ENCODE peak calls at places on chromosome 15, in five cellular contexts. O, L, X, C and N are unnamed samples.

GRCh38 chr15:58185439-58185838 is 47.3 kb downstream of the AQP9 start:
- DNase-seq in O (no peak), L (no peak), X (no peak), C (no peak), N (no peak)

GRCh38 chr15:70555713-70556112 is 207.6 kb downstream of the UACA start:
- DNase-seq in O (no peak), L (no peak), X (no peak), C (no peak), N (no peak)

GRCh38 chr15:83670628-83671027 is 16.7 kb downstream of the ADAMTSL3 start:
- DNase-seq in O (no peak), L (no peak), X (no peak), C (no peak), N (no peak)

GRCh38 chr15:58147151-58147550 is 9.0 kb downstream of the AQP9 start:
- DNase-seq in O (no peak), L (no peak), X (no peak), C (no peak), N (no peak)

GRCh38 chr15:65386886-65387285 is 9.1 kb upstream of the IGDCC3 start:
- DNase-seq in O (no peak), L (no peak), X (no peak), C (no peak), N (no peak)

GRCh38 chr15:93249599-93249998 is 160.6 kb upstream of the RGMA start:
- DNase-seq in O (no peak), L (no peak), X (no peak), C (no peak), N (no peak)

GRCh38 chr15:67574981-67575632 is 32.6 kb downstream of the MAP2K5 start:
- DNase-seq in O (no peak), L (no peak), X (no peak), C (no peak), N (no peak)

GRCh38 chr15:46229263-46229662 is 594.4 kb downstream of the SQOR start:
- DNase-seq in O (no peak), L (no peak), X (no peak), C (no peak), N (no peak)

GRCh38 chr15:25710184-25710583 is 152.9 kb downstream of the ATP10A start:
- DNase-seq in O (no peak), L (no peak), X (no peak), C (peak; percentile 73), N (no peak)

GRCh38 chr15:58260186-58260910 is 122.2 kb downstream of the AQP9 start:
- DNase-seq in O (no peak), L (peak; percentile 16), X (no peak), C (peak; percentile 79), N (no peak)

GRCh38 chr15:51688863-51689262 is 7.6 kb downstream of the SCG3 start:
- DNase-seq in O (no peak), L (peak; percentile 7), X (no peak), C (no peak), N (no peak)

GRCh38 chr15:67227431-67227830 is 27.0 kb downstream of the AAGAB start:
- DNase-seq in O (no peak), L (no peak), X (no peak), C (no peak), N (no peak)

GRCh38 chr15:77107531-77108355 is 36.8 kb upstream of the TSPAN3 start:
- DNase-seq in O (peak; percentile 27), L (peak; percentile 60), X (peak; percentile 63), C (peak; percentile 73), N (no peak)

GRCh38 chr15:47718474-47719440 is 1.5 kb downstream of the SEMA6D start:
- DNase-seq in O (no peak), L (peak; percentile 54), X (peak; percentile 61), C (peak; percentile 57), N (no peak)

GRCh38 chr15:52397118-52397517 is 101.5 kb upstream of the MYO5C start:
- DNase-seq in O (no peak), L (no peak), X (no peak), C (no peak), N (no peak)

GRCh38 chr15:55253580-55253979 is 36.0 kb downstream of the RAB27A start:
- DNase-seq in O (no peak), L (peak; percentile 89), X (no peak), C (no peak), N (no peak)

GRCh38 chr15:60551147-60551780 is 72.3 kb upstream of the ICE2 start:
- DNase-seq in O (no peak), L (no peak), X (no peak), C (no peak), N (no peak)

GRCh38 chr15:56749982-56750381 is 16.7 kb upstream of the ZNF280D start:
- DNase-seq in O (no peak), L (peak; percentile 43), X (no peak), C (no peak), N (no peak)

GRCh38 chr15:72155635-72156616 is 37.7 kb downstream of the SENP8 start:
- DNase-seq in O (peak; percentile 71), L (peak; percentile 74), X (peak; percentile 91), C (peak; percentile 90), N (peak; percentile 48)

GRCh38 chr15:70923311-70924080 is 30.9 kb downstream of the LRRC49 start:
- DNase-seq in O (no peak), L (peak; percentile 19), X (peak; percentile 43), C (no peak), N (no peak)

GRCh38 chr15:81531141-81531592 is 157.2 kb upstream of the TMC3 start:
- DNase-seq in O (no peak), L (peak; percentile 10), X (no peak), C (no peak), N (no peak)

GRCh38 chr15:86833595-86833994 is 753.9 kb downstream of the AGBL1 start:
- DNase-seq in O (no peak), L (no peak), X (no peak), C (no peak), N (no peak)

GRCh38 chr15:87154771-87155170 is 1075.1 kb downstream of the AGBL1 start:
- DNase-seq in O (no peak), L (peak; percentile 52), X (no peak), C (no peak), N (no peak)

GRCh38 chr15:89664441-89664840 is 9.2 kb upstream of the KIF7 start:
- DNase-seq in O (no peak), L (no peak), X (no peak), C (no peak), N (no peak)

GRCh38 chr15:45777781-45778180 is 143.0 kb downstream of the SQOR start:
- DNase-seq in O (no peak), L (no peak), X (no peak), C (no peak), N (no peak)

GRCh38 chr15:41512078-41512394 is 1.6 kb downstream of the LTK start:
- DNase-seq in O (no peak), L (no peak), X (peak; percentile 32), C (no peak), N (no peak)

GRCh38 chr15:66986951-66987350 is 78.5 kb upstream of the SMAD3 start:
- DNase-seq in O (no peak), L (no peak), X (no peak), C (no peak), N (no peak)

GRCh38 chr15:101137312-101137940 is 114.4 kb downstream of the CHSY1 start:
- DNase-seq in O (no peak), L (no peak), X (no peak), C (peak; percentile 32), N (no peak)

GRCh38 chr15:30921106-30921505 is 17.4 kb downstream of the FAN1 start:
- DNase-seq in O (no peak), L (no peak), X (no peak), C (no peak), N (no peak)

GRCh38 chr15:59791646-59792208 is 102.6 kb upstream of the BNIP2 start:
- DNase-seq in O (no peak), L (no peak), X (no peak), C (no peak), N (no peak)

GRCh38 chr15:101646652-101647051 is 5.5 kb downstream of the TM2D3 start:
- DNase-seq in O (no peak), L (no peak), X (no peak), C (peak; percentile 73), N (no peak)

GRCh38 chr15:51401872-51402517 is 60.5 kb downstream of the GLDN start:
- DNase-seq in O (no peak), L (peak; percentile 26), X (peak; percentile 4), C (no peak), N (no peak)

DNA sequence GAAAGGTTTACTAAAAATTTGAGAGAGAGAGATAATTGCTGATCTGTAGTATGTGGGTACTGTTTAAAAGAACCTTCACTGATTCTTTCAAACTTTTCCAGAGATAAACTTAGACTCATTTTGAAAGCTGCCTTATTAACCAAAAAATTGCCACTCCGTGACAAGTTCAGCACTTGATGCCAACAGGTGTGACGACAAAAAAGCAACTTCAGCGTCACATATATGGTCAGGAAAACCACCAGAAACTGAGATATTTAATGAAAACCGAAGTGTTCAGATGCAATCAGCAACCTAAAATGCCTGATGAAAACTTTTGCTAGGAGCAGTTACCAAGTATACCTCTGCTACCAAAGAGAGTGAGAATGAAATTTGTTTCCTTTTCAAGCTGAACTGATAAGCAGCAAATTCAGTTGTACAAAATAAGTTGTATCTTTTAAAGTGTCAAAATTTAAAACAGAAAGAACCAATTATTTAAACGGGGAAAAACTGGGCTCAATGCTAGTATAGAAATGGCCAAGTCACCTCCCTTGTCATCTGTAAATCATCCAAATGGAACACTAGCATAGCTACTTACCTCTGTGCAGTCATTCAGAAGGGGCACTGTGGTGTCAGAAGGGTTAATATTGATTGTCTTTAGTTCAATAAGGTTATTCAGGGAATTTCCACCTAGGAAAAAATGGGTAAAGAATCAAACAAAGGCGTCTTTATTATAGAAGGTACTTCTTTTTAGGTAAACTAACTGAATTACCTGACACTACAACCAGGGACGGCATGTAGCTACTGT is 91.5 kb upstream of the OCA2 start:
- DNase-seq in O (no peak), L (no peak), X (no peak), C (no peak), N (no peak)
- H3K27ac ChIP-seq in O (no peak overlapping the region), L (no peak overlapping the region), X (no peak overlapping the region), C (no peak overlapping the region), N (no peak overlapping the region)

GRCh38 chr15:44593042-44593736 is 56.2 kb downstream of the EIF3J start:
- DNase-seq in O (no peak), L (no peak), X (no peak), C (no peak), N (no peak)
- H3K27ac ChIP-seq in O (no peak overlapping the region), L (no peak overlapping the region), X (no peak overlapping the region), C (no peak overlapping the region), N (no peak overlapping the region)

DNA sequence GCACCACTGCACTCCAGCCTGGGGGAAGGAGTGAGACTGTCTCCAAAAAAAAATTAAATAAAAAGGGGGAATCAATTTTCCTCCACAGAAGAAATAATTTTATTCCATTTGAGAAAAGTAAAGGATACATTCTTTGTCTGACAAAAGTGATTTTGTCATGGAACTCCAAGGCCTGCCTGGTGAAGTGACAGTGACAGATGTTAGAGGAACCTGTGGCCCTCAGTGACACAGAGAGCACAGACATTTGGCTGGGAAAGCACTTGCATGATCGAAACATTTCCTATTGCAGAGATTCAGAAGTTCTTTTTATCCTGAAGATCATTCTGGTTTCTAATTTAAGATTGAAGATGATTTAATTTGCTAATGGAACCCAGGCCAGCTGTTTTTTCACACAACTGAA is 5.9 kb downstream of the LYSMD4 start:
- DNase-seq in O (no peak), L (no peak), X (no peak), C (no peak), N (no peak)
- H3K27ac ChIP-seq in O (no peak overlapping the region), L (no peak overlapping the region), X (no peak overlapping the region), C (peak overlapping the region; percentile 76), N (no peak overlapping the region)

DNA sequence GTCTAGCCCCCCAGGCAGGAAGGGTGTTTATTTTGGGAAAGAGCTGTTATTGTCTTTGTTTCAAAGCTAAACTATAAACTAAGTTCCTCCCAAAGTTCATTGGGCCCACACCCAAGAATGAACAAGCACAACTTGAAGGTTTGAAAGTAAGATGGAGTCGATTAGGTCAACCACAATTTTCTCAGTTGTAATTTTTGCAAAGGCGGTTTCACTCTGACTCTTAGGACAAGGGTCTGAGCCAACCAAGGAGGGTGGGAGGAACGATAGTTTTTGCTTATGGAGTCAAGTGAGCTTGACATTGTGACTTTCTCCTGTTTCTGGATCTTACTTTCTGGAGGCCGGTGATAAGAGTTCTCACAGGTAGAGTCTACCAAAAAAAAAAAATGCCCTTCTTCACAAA is 5.8 kb upstream of the ZNF770 start:
- DNase-seq in O (no peak), L (no peak), X (no peak), C (no peak), N (no peak)
- H3K27ac ChIP-seq in O (no peak overlapping the region), L (no peak overlapping the region), X (no peak overlapping the region), C (no peak overlapping the region), N (no peak overlapping the region)